ENCODE peak calls at places on chromosomes 3 and 15, in nine cellular contexts. One of them, this sample, is unnamed.

GRCh38 chr3:42796332-42796885 is 7.9 kb downstream of the HIGD1A start:
- DNase-seq in SJSA1: no peak
- DNase-seq in H54: no peak
- DNase-seq in ovary: no peak
- DNase-seq in hypothalamus: no peak
- DNase-seq in NCI-H2029: no peak
- DNase-seq in WTC11: no peak
- DNase-seq in left lobe of liver: no peak
- DNase-seq in GM13977: no peak
- DNase-seq in this sample: no peak

GRCh38 chr15:60479711-60480110 is 769 bp upstream of the ICE2 start:
- DNase-seq in WTC11: no peak
- DNase-seq in hypothalamus: no peak
- DNase-seq in ovary: no peak
- DNase-seq in NCI-H2029: no peak
- DNase-seq in SJSA1: no peak
- DNase-seq in left lobe of liver: no peak
- DNase-seq in H54: no peak
- DNase-seq in GM13977: peak; percentile 20
- DNase-seq in this sample: no peak

GRCh38 chr3:119428538-119428937 is 34.9 kb downstream of the TMEM39A start:
- DNase-seq in hypothalamus: no peak
- DNase-seq in NCI-H2029: no peak
- DNase-seq in WTC11: peak; percentile 39
- DNase-seq in GM13977: no peak
- DNase-seq in left lobe of liver: no peak
- DNase-seq in SJSA1: no peak
- DNase-seq in ovary: no peak
- DNase-seq in H54: no peak
- DNase-seq in this sample: peak; percentile 37

GRCh38 chr3:129213238-129213637 is 29.5 kb upstream of the CNBP start:
- DNase-seq in WTC11: no peak
- DNase-seq in hypothalamus: no peak
- DNase-seq in SJSA1: no peak
- DNase-seq in H54: no peak
- DNase-seq in NCI-H2029: no peak
- DNase-seq in ovary: no peak
- DNase-seq in left lobe of liver: no peak
- DNase-seq in GM13977: no peak
- DNase-seq in this sample: no peak

GRCh38 chr3:72665701-72666443 is 182.4 kb downstream of the SHQ1 start:
- DNase-seq in ovary: no peak
- DNase-seq in H54: peak; percentile 52
- DNase-seq in SJSA1: peak; percentile 22
- DNase-seq in WTC11: peak; percentile 65
- DNase-seq in left lobe of liver: peak; percentile 63
- DNase-seq in hypothalamus: no peak
- DNase-seq in GM13977: peak; percentile 62
- DNase-seq in NCI-H2029: no peak
- DNase-seq in this sample: peak; percentile 83

GRCh38 chr3:138186216-138186615 is 885 bp upstream of the ARMC8 start:
- DNase-seq in H54: no peak
- DNase-seq in SJSA1: no peak
- DNase-seq in hypothalamus: no peak
- DNase-seq in left lobe of liver: no peak
- DNase-seq in GM13977: no peak
- DNase-seq in WTC11: no peak
- DNase-seq in ovary: no peak
- DNase-seq in NCI-H2029: no peak
- DNase-seq in this sample: no peak

GRCh38 chr3:143769663-143770062 is 78.6 kb downstream of the SLC9A9 start:
- DNase-seq in H54: no peak
- DNase-seq in left lobe of liver: no peak
- DNase-seq in GM13977: no peak
- DNase-seq in WTC11: no peak
- DNase-seq in NCI-H2029: no peak
- DNase-seq in hypothalamus: no peak
- DNase-seq in SJSA1: no peak
- DNase-seq in ovary: no peak
- DNase-seq in this sample: no peak

GRCh38 chr3:46693038-46693896 is at the start of gene ALS2CL:
- DNase-seq in NCI-H2029: peak; percentile 45
- DNase-seq in ovary: peak; percentile 68
- DNase-seq in GM13977: peak; percentile 81
- DNase-seq in WTC11: peak; percentile 66
- DNase-seq in H54: peak; percentile 73
- DNase-seq in left lobe of liver: peak; percentile 85
- DNase-seq in SJSA1: peak; percentile 49
- DNase-seq in hypothalamus: no peak
- DNase-seq in this sample: peak; percentile 30

GRCh38 chr3:155230382-155230781 is 63.1 kb downstream of the STRIT1 start:
- DNase-seq in NCI-H2029: no peak
- DNase-seq in SJSA1: no peak
- DNase-seq in ovary: no peak
- DNase-seq in GM13977: no peak
- DNase-seq in WTC11: no peak
- DNase-seq in hypothalamus: no peak
- DNase-seq in H54: no peak
- DNase-seq in left lobe of liver: no peak
- DNase-seq in this sample: no peak

GRCh38 chr3:188531210-188531609 is 377.3 kb downstream of the LPP start:
- DNase-seq in WTC11: no peak
- DNase-seq in left lobe of liver: no peak
- DNase-seq in hypothalamus: no peak
- DNase-seq in H54: no peak
- DNase-seq in NCI-H2029: no peak
- DNase-seq in SJSA1: peak; percentile 72
- DNase-seq in GM13977: no peak
- DNase-seq in ovary: no peak
- DNase-seq in this sample: no peak

GRCh38 chr3:129560931-129561594 is 18.1 kb downstream of the H1-8 start:
- DNase-seq in hypothalamus: peak; percentile 57
- DNase-seq in GM13977: no peak
- DNase-seq in WTC11: no peak
- DNase-seq in H54: peak; percentile 92
- DNase-seq in left lobe of liver: no peak
- DNase-seq in NCI-H2029: no peak
- DNase-seq in SJSA1: peak; percentile 87
- DNase-seq in ovary: peak; percentile 91
- DNase-seq in this sample: peak; percentile 90

GRCh38 chr3:188294823-188295487 is 141.0 kb downstream of the LPP start:
- DNase-seq in GM13977: no peak
- DNase-seq in hypothalamus: no peak
- DNase-seq in SJSA1: peak; percentile 89
- DNase-seq in ovary: no peak
- DNase-seq in NCI-H2029: peak; percentile 84
- DNase-seq in H54: peak; percentile 53
- DNase-seq in WTC11: no peak
- DNase-seq in left lobe of liver: no peak
- DNase-seq in this sample: no peak

GRCh38 chr3:17638351-17638750 is 104.1 kb downstream of the TBC1D5 start:
- DNase-seq in left lobe of liver: no peak
- DNase-seq in GM13977: no peak
- DNase-seq in SJSA1: no peak
- DNase-seq in hypothalamus: no peak
- DNase-seq in NCI-H2029: no peak
- DNase-seq in WTC11: no peak
- DNase-seq in H54: no peak
- DNase-seq in ovary: no peak
- DNase-seq in this sample: no peak

GRCh38 chr3:34009480-34009844 is 211.0 kb downstream of the PDCD6IP start:
- DNase-seq in hypothalamus: no peak
- DNase-seq in ovary: no peak
- DNase-seq in NCI-H2029: no peak
- DNase-seq in SJSA1: no peak
- DNase-seq in WTC11: no peak
- DNase-seq in H54: no peak
- DNase-seq in left lobe of liver: no peak
- DNase-seq in GM13977: no peak
- DNase-seq in this sample: no peak

GRCh38 chr15:42392309-42393024 is 33.2 kb downstream of the CAPN3 start:
- DNase-seq in NCI-H2029: no peak
- DNase-seq in H54: no peak
- DNase-seq in WTC11: no peak
- DNase-seq in SJSA1: no peak
- DNase-seq in GM13977: no peak
- DNase-seq in ovary: no peak
- DNase-seq in left lobe of liver: peak; percentile 35
- DNase-seq in hypothalamus: no peak
- DNase-seq in this sample: no peak

GRCh38 chr3:45771831-45772230 is 24.5 kb downstream of the SLC6A20 start:
- DNase-seq in H54: no peak
- DNase-seq in left lobe of liver: peak; percentile 24
- DNase-seq in hypothalamus: no peak
- DNase-seq in GM13977: no peak
- DNase-seq in NCI-H2029: no peak
- DNase-seq in WTC11: no peak
- DNase-seq in ovary: no peak
- DNase-seq in SJSA1: no peak
- DNase-seq in this sample: no peak

GRCh38 chr3:79598594-79598993 is 169.2 kb downstream of the ROBO1 start:
- DNase-seq in hypothalamus: no peak
- DNase-seq in GM13977: no peak
- DNase-seq in SJSA1: no peak
- DNase-seq in ovary: peak; percentile 13
- DNase-seq in WTC11: peak; percentile 14
- DNase-seq in left lobe of liver: no peak
- DNase-seq in NCI-H2029: peak; percentile 54
- DNase-seq in H54: no peak
- DNase-seq in this sample: peak; percentile 75

GRCh38 chr3:30623375-30623774 is 17.0 kb downstream of the TGFBR2 start:
- DNase-seq in H54: no peak
- DNase-seq in NCI-H2029: no peak
- DNase-seq in SJSA1: no peak
- DNase-seq in hypothalamus: no peak
- DNase-seq in ovary: no peak
- DNase-seq in left lobe of liver: no peak
- DNase-seq in GM13977: no peak
- DNase-seq in WTC11: no peak
- DNase-seq in this sample: no peak

GRCh38 chr3:99324854-99325253 is 313.5 kb upstream of the COL8A1 start:
- DNase-seq in hypothalamus: no peak
- DNase-seq in ovary: no peak
- DNase-seq in GM13977: no peak
- DNase-seq in SJSA1: no peak
- DNase-seq in left lobe of liver: no peak
- DNase-seq in WTC11: no peak
- DNase-seq in H54: no peak
- DNase-seq in NCI-H2029: no peak
- DNase-seq in this sample: no peak